ENCODE peak calls at places on chromosomes 11 and 22, in eight cellular contexts. B is testis, O is tibial nerve, E is Peyer's patch, P is adrenal gland, F is sigmoid colon, C is body of pancreas, N is GM12878. G is an unnamed sample.

GRCh38 chr11:7457211-7457610 is 28.1 kb upstream of the OLFML1 start:
- DNase-seq in B (no peak), O (no peak), E (no peak), P (peak), F (no peak), C (no peak), N (no peak), G (no peak)

GRCh38 chr11:11798586-11799438 is 43.0 kb upstream of the USP47 start:
- DNase-seq in B (peak), O (peak), E (peak), P (peak), F (peak), C (peak), N (no peak), G (peak)

GRCh38 chr11:2685566-2686359 is 14.0 kb downstream of the KCNQ1OT1 start:
- DNase-seq in B (no peak), O (no peak), E (peak), P (no peak), F (peak), C (peak), N (no peak), G (peak)

GRCh38 chr22:38782402-38783094 is 11.4 kb downstream of the DNAL4 start:
- DNase-seq in B (no peak), O (no peak), E (no peak), P (no peak), F (no peak), C (no peak), N (no peak), G (no peak)

GRCh38 chr11:37712246-37712645 is 1114.2 kb upstream of the RAG2 start:
- DNase-seq in B (no peak), O (no peak), E (no peak), P (no peak), F (no peak), C (no peak), N (no peak), G (no peak)

GRCh38 chr11:9090488-9091043 is 833 bp downstream of the SCUBE2 start:
- DNase-seq in B (no peak), O (no peak), E (no peak), P (no peak), F (no peak), C (no peak), N (no peak), G (no peak)

GRCh38 chr11:7551571-7551970 is 37.8 kb downstream of the PPFIBP2 start:
- DNase-seq in B (no peak), O (no peak), E (no peak), P (peak), F (no peak), C (no peak), N (no peak), G (no peak)

GRCh38 chr22:17536269-17536668 is 27.0 kb upstream of the SLC25A18 start:
- DNase-seq in B (no peak), O (no peak), E (no peak), P (no peak), F (no peak), C (no peak), N (no peak), G (no peak)

GRCh38 chr11:79461144-79461543 is 20.3 kb upstream of the TENM4 start:
- DNase-seq in B (peak), O (peak), E (no peak), P (peak), F (no peak), C (peak), N (no peak), G (no peak)

GRCh38 chr11:85021066-85021465 is 606.1 kb downstream of the DLG2 start:
- DNase-seq in B (no peak), O (no peak), E (no peak), P (no peak), F (no peak), C (no peak), N (no peak), G (no peak)

GRCh38 chr22:38238519-38239051 is 34.2 kb downstream of the TMEM184B start:
- DNase-seq in B (peak), O (no peak), E (no peak), P (peak), F (peak), C (peak), N (no peak), G (no peak)

GRCh38 chr11:46342237-46342636 is 5.0 kb upstream of the DGKZ start:
- DNase-seq in B (no peak), O (no peak), E (no peak), P (peak), F (no peak), C (no peak), N (no peak), G (no peak)

GRCh38 chr22:50530857-50531545 is 1.2 kb upstream of the TYMP start:
- DNase-seq in B (peak), O (peak), E (peak), P (peak), F (peak), C (peak), N (no peak), G (peak)

GRCh38 chr11:56876621-56877312 is 111.9 kb upstream of the OR5AK2 start:
- DNase-seq in B (no peak), O (no peak), E (no peak), P (no peak), F (no peak), C (no peak), N (no peak), G (no peak)

GRCh38 chr11:10514713-10515112 is 26.3 kb downstream of the RNF141 start:
- DNase-seq in B (no peak), O (no peak), E (no peak), P (no peak), F (no peak), C (no peak), N (no peak), G (no peak)

GRCh38 chr11:10518123-10518522 is 22.9 kb downstream of the RNF141 start:
- DNase-seq in B (no peak), O (no peak), E (no peak), P (no peak), F (no peak), C (no peak), N (no peak), G (no peak)

GRCh38 chr11:10518891-10519290 is 22.1 kb downstream of the RNF141 start:
- DNase-seq in B (peak), O (no peak), E (no peak), P (peak), F (no peak), C (no peak), N (no peak), G (no peak)

GRCh38 chr11:10514210-10514609 is 26.8 kb downstream of the RNF141 start:
- DNase-seq in B (no peak), O (no peak), E (no peak), P (no peak), F (no peak), C (no peak), N (no peak), G (no peak)

GRCh38 chr11:10515418-10515817 is 25.6 kb downstream of the RNF141 start:
- DNase-seq in B (no peak), O (no peak), E (no peak), P (no peak), F (no peak), C (no peak), N (no peak), G (no peak)
- TF ChIP-seq POLR2A in B (no peak), O (no peak), E (no peak), P (no peak), F (no peak), C (no peak), N (no peak), G (no peak)

GRCh38 chr22:20571078-20571503 is 63.7 kb downstream of the MED15 start:
- DNase-seq in B (no peak), O (no peak), E (no peak), P (no peak), F (no peak), C (no peak), N (no peak), G (no peak)

GRCh38 chr22:20573176-20573829 is 65.9 kb downstream of the MED15 start:
- DNase-seq in B (no peak), O (no peak), E (no peak), P (no peak), F (no peak), C (no peak), N (no peak), G (no peak)

GRCh38 chr22:20572132-20572802 is 64.9 kb downstream of the MED15 start:
- DNase-seq in B (no peak), O (no peak), E (no peak), P (no peak), F (no peak), C (no peak), N (no peak), G (no peak)

GRCh38 chr22:20569059-20570058 is 61.9 kb downstream of the MED15 start:
- DNase-seq in B (peak), O (peak), E (peak), P (peak), F (peak), C (peak), N (peak), G (peak)

GRCh38 chr22:20571531-20572007 is 64.2 kb downstream of the MED15 start:
- DNase-seq in B (no peak), O (no peak), E (peak), P (no peak), F (no peak), C (peak), N (no peak), G (no peak)
- H3K27ac ChIP-seq in B (no peak), O (no peak), E (no peak), P (no peak), F (no peak), C (no peak), N (no peak), G (no peak)

GRCh38 chr22:31275018-31275417 is 17.3 kb downstream of the PIK3IP1 start:
- DNase-seq in B (no peak), O (no peak), E (peak), P (no peak), F (peak), C (peak), N (no peak), G (no peak)
- H3K4me3 ChIP-seq in B (no peak), O (no peak), E (no peak), P (no peak), F (no peak), C (no peak), N (no peak), G (no peak)

DNA sequence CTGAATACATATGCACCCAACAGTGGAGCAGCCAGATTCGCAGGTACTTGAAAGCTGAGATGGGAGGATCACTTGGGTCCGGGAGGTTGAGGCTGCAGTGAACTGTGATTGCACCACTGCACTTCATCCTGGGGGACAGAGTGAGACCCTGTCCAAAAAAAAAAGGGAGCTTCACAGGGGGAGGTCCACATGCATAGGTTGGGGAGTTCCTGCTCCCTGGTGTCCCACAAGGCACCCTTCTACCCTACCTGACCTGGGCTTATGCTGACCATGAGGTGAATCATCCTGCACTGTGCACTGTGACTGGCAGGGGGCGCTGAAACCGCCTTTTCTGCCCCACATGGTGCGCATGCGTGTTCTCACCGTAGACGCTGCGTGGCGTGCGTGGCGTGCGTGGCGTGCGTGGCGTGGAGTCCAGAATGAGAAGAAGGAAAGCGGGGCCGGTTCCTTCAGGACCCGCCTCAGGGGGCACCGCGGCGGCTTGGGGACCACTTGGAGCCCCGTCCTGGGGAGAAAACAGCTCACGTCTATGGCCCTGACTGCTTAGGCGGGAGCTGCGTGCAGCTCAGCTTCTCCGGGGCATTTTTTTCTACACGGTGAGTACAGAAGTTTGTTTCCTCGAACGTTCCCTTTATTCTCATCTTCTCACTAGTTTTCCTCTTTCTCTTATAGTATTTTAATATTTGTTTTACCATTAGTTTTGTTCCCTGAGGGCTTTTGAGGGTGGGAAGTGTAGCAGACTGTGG is 116.6 kb upstream of the GRK3 start:
- DNase-seq in B (peak), O (peak), E (peak), P (peak), F (peak), C (peak), N (peak), G (peak)
- TF ChIP-seq POLR2A in B (no peak), O (no peak), E (peak), P (peak), F (no peak), C (peak), N (peak), G (peak)

DNA sequence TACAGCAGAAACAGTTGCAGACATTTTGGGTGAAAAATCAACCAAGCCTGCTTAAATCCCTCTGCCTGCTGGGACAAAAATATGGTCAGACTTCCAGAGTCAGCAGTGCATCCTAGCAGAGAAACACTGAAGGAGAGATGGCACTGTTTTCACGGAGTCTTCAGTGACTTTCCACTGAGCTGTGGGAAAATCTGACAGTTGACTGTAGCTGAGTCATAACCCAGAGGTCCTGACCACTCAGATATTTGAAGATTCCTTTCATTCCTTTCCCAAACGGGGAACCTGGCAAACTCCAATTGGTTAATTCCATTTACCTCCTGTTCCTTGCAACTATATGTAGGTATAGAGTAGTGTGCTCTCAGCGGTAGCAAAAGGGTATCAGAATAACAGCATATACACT is 20.9 kb upstream of the UPB1 start:
- DNase-seq in B (no peak), O (no peak), E (no peak), P (peak), F (no peak), C (no peak), N (no peak), G (no peak)
- H3K27ac ChIP-seq in B (no peak), O (no peak), E (no peak), P (no peak), F (no peak), C (no peak), N (no peak), G (peak)

GRCh38 chr11:75505966-75506692 is 19.6 kb downstream of the GDPD5 start:
- DNase-seq in B (peak), O (peak), E (no peak), P (no peak), F (peak), C (no peak), N (no peak), G (no peak)
- H3K4me3 ChIP-seq in B (no peak), O (no peak), E (no peak), P (no peak), F (no peak), C (no peak), N (no peak), G (no peak)

GRCh38 chr11:125762445-125762844 is 16.2 kb downstream of the PATE2 start:
- DNase-seq in B (no peak), O (no peak), E (no peak), P (no peak), F (no peak), C (no peak), N (no peak), G (no peak)
- TF ChIP-seq POLR2A in B (no peak), O (no peak), E (no peak), P (no peak), F (no peak), C (no peak), N (no peak), G (no peak)

DNA sequence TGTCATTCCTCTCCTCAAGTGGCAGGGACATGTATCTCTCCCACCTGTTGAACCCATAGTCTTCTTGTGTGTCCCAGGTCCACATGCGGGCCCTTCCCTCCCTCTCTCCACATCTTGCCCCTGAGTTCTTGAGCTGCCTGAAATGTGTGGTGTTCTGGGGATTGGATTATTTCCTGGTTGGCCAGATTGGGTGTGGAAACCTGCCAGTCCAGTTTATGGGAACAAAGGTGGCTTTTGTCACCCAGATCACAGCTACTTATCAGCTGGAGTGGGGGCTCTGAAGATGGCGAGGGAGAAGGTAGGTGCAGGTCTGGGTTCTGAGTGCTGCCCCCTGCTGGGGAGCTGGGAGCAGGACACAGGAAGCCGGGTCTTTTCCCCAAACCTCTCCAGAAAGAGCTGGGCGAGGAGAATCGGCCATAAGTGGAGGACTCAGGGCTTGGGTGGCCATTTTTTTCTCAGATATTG is 14.2 kb downstream of the DTX4 start:
- DNase-seq in B (peak), O (no peak), E (peak), P (peak), F (no peak), C (peak), N (no peak), G (no peak)
- H3K27ac ChIP-seq in B (peak), O (peak), E (peak), P (no peak), F (peak), C (peak), N (no peak), G (no peak)